ENCODE peak calls at places on chromosomes 11 and 22, in six cellular contexts. H, X, J, Q, V and B are unnamed samples.

GRCh38 chr11:2929511-2929879 is 275 bp upstream of the PHLDA2 start:
- DNase-seq in X (peak), H (no peak), V (peak), Q (peak), J (peak), B (peak)

GRCh38 chr22:46829140-46829891 is 66.9 kb downstream of the TBC1D22A start:
- DNase-seq in Q (no peak), X (peak), H (no peak), V (peak), J (peak), B (peak)

GRCh38 chr11:112292785-112293407 is 32.2 kb upstream of the PLET1 start:
- DNase-seq in V (peak), H (no peak), Q (no peak), J (peak), X (no peak), B (peak)

GRCh38 chr22:29305836-29306174 is 645 bp upstream of the GAS2L1 start:
- DNase-seq in X (no peak), Q (no peak), J (no peak), V (no peak), H (no peak), B (no peak)

GRCh38 chr11:61042961-61043540 is 59.2 kb upstream of the CD5 start:
- DNase-seq in H (no peak), J (no peak), X (no peak), Q (no peak), V (no peak), B (no peak)

GRCh38 chr11:94771951-94772350 is 3.8 kb downstream of the AMOTL1 start:
- DNase-seq in J (no peak), V (no peak), H (no peak), Q (no peak), X (no peak), B (no peak)

GRCh38 chr11:20110908-20111669 is 49.2 kb downstream of the DBX1 start:
- DNase-seq in H (no peak), Q (peak), J (peak), X (peak), V (peak), B (peak)

GRCh38 chr11:74677131-74677530 is 54.1 kb downstream of the CHRDL2 start:
- DNase-seq in J (no peak), H (no peak), X (no peak), Q (no peak), V (no peak), B (no peak)

GRCh38 chr11:32434116-32434386 is 1.3 kb downstream of the WT1 start:
- DNase-seq in H (no peak), V (no peak), Q (no peak), X (no peak), J (no peak), B (no peak)

GRCh38 chr22:45105281-45105700 is 58.4 kb upstream of the NUP50 start:
- DNase-seq in J (no peak), V (peak), Q (no peak), X (peak), H (no peak), B (peak)

GRCh38 chr11:932435-932834 is 6.8 kb downstream of the AP2A2 start:
- DNase-seq in X (no peak), J (no peak), V (peak), Q (no peak), H (no peak), B (no peak)

GRCh38 chr22:29313126-29314071 is 2.1 kb downstream of the RASL10A start:
- DNase-seq in V (peak), X (no peak), H (no peak), Q (peak), J (no peak), B (no peak)

GRCh38 chr11:19519912-19520641 is 192.6 kb upstream of the NAV2 start:
- DNase-seq in Q (no peak), H (no peak), V (peak), J (no peak), X (no peak), B (no peak)